ENCODE peak calls at places on chromosomes 3 and 15, in five cellular contexts. Q is heart left ventricle; T is psoas muscle; Y is CD8-positive, alpha-beta memory T cell; M is foreskin keratinocyte. V is an unnamed sample.

GRCh38 chr15:32903591-32903990 is 185.8 kb downstream of the GREM1 start:
- DNase-seq in Q (no peak), T (no peak), Y (no peak), M (no peak), V (no peak)

GRCh38 chr15:77495806-77496589 is 75.3 kb downstream of the HMG20A start:
- DNase-seq in Q (peak; percentile 55), T (peak; percentile 50), Y (no peak), M (no peak), V (no peak)

GRCh38 chr15:67064607-67065530 is 533 bp upstream of the SMAD3 start:
- DNase-seq in Q (no peak), T (no peak), Y (peak; percentile 30), M (no peak), V (peak; percentile 51)

GRCh38 chr15:74913041-74913440 is 6.4 kb upstream of the FAM219B start:
- DNase-seq in Q (no peak), T (no peak), Y (no peak), M (no peak), V (no peak)

GRCh38 chr3:53188720-53189119 is 27.7 kb downstream of the PRKCD start:
- DNase-seq in Q (no peak), T (peak; percentile 28), Y (no peak), M (no peak), V (no peak)

GRCh38 chr15:99230867-99231266 is 18.5 kb downstream of the TTC23 start:
- DNase-seq in Q (no peak), T (no peak), Y (no peak), M (no peak), V (no peak)

GRCh38 chr3:141286856-141287255 is 55.2 kb downstream of the PXYLP1 start:
- DNase-seq in Q (no peak), T (no peak), Y (no peak), M (no peak), V (no peak)

GRCh38 chr15:45265506-45265905 is 13.5 kb downstream of the SLC28A2 start:
- DNase-seq in Q (no peak), T (no peak), Y (no peak), M (peak; percentile 49), V (no peak)

GRCh38 chr3:64088408-64089136 is 65.3 kb upstream of the PSMD6 start:
- DNase-seq in Q (no peak), T (no peak), Y (no peak), M (no peak), V (no peak)

GRCh38 chr3:177665122-177665808 is 468.0 kb upstream of the TBL1XR1 start:
- DNase-seq in Q (no peak), T (no peak), Y (no peak), M (no peak), V (no peak)

GRCh38 chr3:44114142-44114541 is 127.5 kb upstream of the TOPAZ1 start:
- DNase-seq in Q (peak; percentile 25), T (peak; percentile 54), Y (peak; percentile 2), M (no peak), V (no peak)

GRCh38 chr3:168884353-168884903 is 779.1 kb downstream of the MECOM start:
- DNase-seq in Q (peak; percentile 39), T (no peak), Y (no peak), M (peak; percentile 66), V (no peak)

GRCh38 chr3:50656417-50657195 is 18.1 kb upstream of the DOCK3 start:
- DNase-seq in Q (no peak), T (peak; percentile 35), Y (no peak), M (no peak), V (peak; percentile 10)

GRCh38 chr15:30904812-30905211 is 1.1 kb downstream of the FAN1 start:
- DNase-seq in Q (no peak), T (no peak), Y (no peak), M (no peak), V (no peak)

GRCh38 chr3:44516230-44516629 is 38.8 kb upstream of the ZNF445 start:
- DNase-seq in Q (no peak), T (no peak), Y (no peak), M (no peak), V (no peak)

GRCh38 chr3:129312671-129313414 is 34.2 kb downstream of the HMCES start:
- DNase-seq in Q (no peak), T (peak; percentile 51), Y (no peak), M (no peak), V (no peak)

GRCh38 chr15:43527802-43528541 is 10.6 kb downstream of the MAP1A start:
- DNase-seq in Q (no peak), T (no peak), Y (no peak), M (no peak), V (no peak)

GRCh38 chr3:792651-793050 is 300.2 kb upstream of the CNTN6 start:
- DNase-seq in Q (no peak), T (no peak), Y (no peak), M (no peak), V (no peak)

GRCh38 chr3:154122096-154122911 is 1.1 kb downstream of the ARHGEF26 start:
- DNase-seq in Q (peak; percentile 17), T (no peak), Y (no peak), M (no peak), V (no peak)

GRCh38 chr15:88646088-88646405 is 7.2 kb downstream of the ISG20 start:
- DNase-seq in Q (no peak), T (no peak), Y (no peak), M (no peak), V (no peak)

GRCh38 chr3:186461141-186461540 is 83.0 kb downstream of the CRYGS start:
- DNase-seq in Q (no peak), T (no peak), Y (no peak), M (peak; percentile 66), V (no peak)

GRCh38 chr3:117665311-117665710 is 955.7 kb downstream of the TUSC7 start:
- DNase-seq in Q (no peak), T (no peak), Y (no peak), M (no peak), V (no peak)
- H3K4me1 ChIP-seq in Q (no peaks in the 10 kb centered on the region), T (no peaks in the 10 kb centered on the region), Y (no peaks in the 10 kb centered on the region), M (peaks cover 12% of the 10 kb centered on the region), V (no peaks in the 10 kb centered on the region)

DNA sequence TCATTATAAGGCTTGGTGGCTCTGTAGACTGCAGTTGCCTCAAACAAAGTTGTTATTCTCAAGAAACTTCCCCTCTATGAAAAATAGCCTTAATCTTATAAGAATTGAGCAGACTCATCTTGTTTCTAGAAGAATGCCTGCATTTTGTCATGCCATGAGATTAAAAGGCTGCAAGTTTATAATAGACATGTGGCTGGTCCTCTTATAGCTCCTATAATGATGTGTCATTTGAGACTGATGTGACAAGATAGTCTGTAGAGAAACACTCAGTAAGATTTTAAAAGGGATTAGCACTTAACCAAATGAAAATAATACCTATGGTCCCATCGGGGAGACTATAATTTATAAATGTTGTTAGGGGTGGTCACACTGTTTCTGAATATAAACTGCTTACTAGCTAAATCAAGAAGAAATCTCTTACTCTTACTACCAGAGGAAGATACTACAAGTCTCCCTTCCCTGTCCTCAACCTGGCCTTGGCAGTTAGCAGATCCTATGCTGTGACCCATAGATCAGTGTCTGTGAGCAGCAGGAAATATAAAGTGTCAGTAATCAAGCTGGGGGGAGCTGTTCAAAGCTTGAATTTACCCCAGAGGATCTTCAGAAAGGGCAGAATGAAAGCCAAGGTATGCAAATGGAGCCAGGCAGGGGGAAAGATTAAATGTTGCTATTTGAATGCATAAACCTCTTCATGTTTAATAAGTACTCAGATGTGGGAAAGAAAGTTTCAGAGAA is 312.7 kb downstream of the OXSM start:
- DNase-seq in Q (no peak), T (no peak), Y (no peak), M (no peak), V (no peak)
- H3K4me1 ChIP-seq in Q (peaks cover 58% of the 10 kb centered on the region), T (peaks cover 54% of the 10 kb centered on the region), Y (no peaks in the 10 kb centered on the region), M (no peaks in the 10 kb centered on the region), V (peaks cover 71% of the 10 kb centered on the region)

GRCh38 chr3:31959951-31960792 is 20.9 kb downstream of the OSBPL10 start:
- DNase-seq in Q (no peak), T (no peak), Y (no peak), M (no peak), V (no peak)

GRCh38 chr3:31955581-31955980 is 25.5 kb downstream of the OSBPL10 start:
- DNase-seq in Q (no peak), T (no peak), Y (no peak), M (no peak), V (no peak)

GRCh38 chr3:31953636-31954035 is 27.4 kb downstream of the OSBPL10 start:
- DNase-seq in Q (no peak), T (no peak), Y (no peak), M (no peak), V (no peak)

GRCh38 chr3:31958721-31959152 is 22.3 kb downstream of the OSBPL10 start:
- DNase-seq in Q (no peak), T (no peak), Y (no peak), M (no peak), V (no peak)

GRCh38 chr3:31957106-31957505 is 24.0 kb downstream of the OSBPL10 start:
- DNase-seq in Q (no peak), T (no peak), Y (no peak), M (no peak), V (no peak)
- H3K4me1 ChIP-seq in Q (peaks cover 28% of the 10 kb centered on the region), T (peaks cover 5% of the 10 kb centered on the region), Y (no peaks in the 10 kb centered on the region), M (peaks cover 21% of the 10 kb centered on the region), V (peaks cover 16% of the 10 kb centered on the region)

DNA sequence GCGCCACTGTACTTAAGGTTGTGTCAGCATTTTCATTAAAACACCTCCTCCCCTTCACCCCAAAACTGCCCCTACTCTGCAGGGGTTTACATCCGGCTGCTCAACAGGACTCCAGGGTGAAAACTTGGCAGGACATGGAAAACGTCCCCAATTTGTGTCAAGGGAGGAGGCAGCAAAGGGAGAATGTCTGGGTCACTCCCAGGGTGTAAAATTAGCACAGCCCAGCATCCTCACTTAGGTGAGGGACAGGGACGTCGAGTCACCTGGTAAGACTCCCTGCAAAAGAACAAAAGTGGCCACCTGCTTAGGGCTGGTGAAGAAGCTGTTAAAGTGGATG is 532.3 kb downstream of the FOXP1 start:
- DNase-seq in Q (no peak), T (no peak), Y (no peak), M (no peak), V (no peak)
- H3K4me1 ChIP-seq in Q (peaks cover 85% of the 10 kb centered on the region), T (peaks cover 33% of the 10 kb centered on the region), Y (peaks cover 90% of the 10 kb centered on the region), M (peaks cover 22% of the 10 kb centered on the region), V (peaks cover 59% of the 10 kb centered on the region)

GRCh38 chr3:130528120-130528519 is 11.1 kb downstream of the COL6A6 start:
- DNase-seq in Q (no peak), T (no peak), Y (no peak), M (no peak), V (no peak)

GRCh38 chr3:130533247-130533646 is 16.3 kb downstream of the COL6A6 start:
- DNase-seq in Q (no peak), T (no peak), Y (no peak), M (no peak), V (no peak)

GRCh38 chr3:130529816-130530215 is 12.8 kb downstream of the COL6A6 start:
- DNase-seq in Q (no peak), T (no peak), Y (no peak), M (no peak), V (no peak)
- H3K4me1 ChIP-seq in Q (no peaks in the 10 kb centered on the region), T (no peaks in the 10 kb centered on the region), Y (peaks cover 11% of the 10 kb centered on the region), M (no peaks in the 10 kb centered on the region), V (no peaks in the 10 kb centered on the region)

DNA sequence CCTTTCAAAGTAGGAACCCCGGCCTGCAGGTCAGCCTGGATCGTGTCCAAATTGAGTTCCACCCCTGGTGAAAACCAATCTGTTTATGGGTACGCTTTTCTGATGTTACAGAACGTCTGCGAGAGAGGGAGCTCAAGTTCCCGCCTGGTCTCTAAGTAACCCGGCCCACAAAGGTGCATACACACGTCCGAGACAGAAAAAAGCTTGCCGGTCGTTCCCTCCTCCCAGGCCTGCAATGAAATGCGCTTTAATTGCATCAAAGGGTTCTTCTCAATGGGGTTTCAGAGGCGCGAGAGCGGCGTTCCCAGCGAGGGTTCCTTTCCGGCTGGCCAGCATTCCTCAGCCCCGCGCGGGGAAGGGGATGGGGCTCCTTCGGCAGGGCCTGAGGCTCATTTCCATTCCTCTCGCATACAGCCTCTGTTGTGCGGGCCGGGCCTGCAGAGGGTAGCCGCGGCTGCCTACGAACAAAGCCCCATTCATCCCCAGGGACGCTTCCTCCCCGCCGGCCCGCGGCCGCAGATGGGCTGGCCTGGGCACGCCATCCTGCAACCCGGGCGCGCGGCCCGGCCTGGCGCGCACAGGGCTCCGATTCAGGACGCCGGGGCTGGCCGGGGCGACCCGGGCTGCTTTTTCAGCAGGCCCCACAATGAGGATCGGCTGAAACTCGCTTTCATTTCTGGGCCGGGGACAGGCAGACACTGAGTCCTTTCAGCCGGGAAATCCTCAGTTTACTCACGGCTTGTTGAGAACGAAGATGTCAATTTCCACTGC is 138.3 kb downstream of the TMCO5A start:
- DNase-seq in Q (peak; percentile 73), T (peak; percentile 81), Y (no peak), M (peak; percentile 71), V (peak; percentile 21)
- H3K4me1 ChIP-seq in Q (peaks cover 20% of the 10 kb centered on the region), T (peaks cover 3% of the 10 kb centered on the region), Y (no peaks in the 10 kb centered on the region), M (peaks cover 53% of the 10 kb centered on the region), V (peaks cover 5% of the 10 kb centered on the region)